ENCODE peak calls at places on chromosome 7, in six cellular contexts. J is fibroblast of lung, T is PC-9, H is GM23248, M is DND-41, S is osteoblast. I is an unnamed sample.

GRCh38 chr7:91866599-91867148 is 13.8 kb downstream of the MTERF1 start:
- DNase-seq in J (no peak), T (no peak), H (no peak), M (no peak), S (no peak), I (no peak)

GRCh38 chr7:117448655-117449054 is 21.4 kb upstream of the ASZ1 start:
- DNase-seq in J (no peak), T (no peak), H (no peak), M (no peak), S (no peak), I (no peak)

GRCh38 chr7:131244259-131244852 is 83.3 kb upstream of the MKLN1 start:
- DNase-seq in J (peak; percentile 97), T (peak; percentile 66), H (peak; percentile 95), M (no peak), S (peak; percentile 92), I (peak; percentile 95)

GRCh38 chr7:13790611-13791010 is 198.9 kb downstream of the ETV1 start:
- DNase-seq in J (peak; percentile 27), T (no peak), H (peak; percentile 60), M (no peak), S (no peak), I (no peak)

GRCh38 chr7:130912910-130913720 is 179.1 kb upstream of the KLF14 start:
- DNase-seq in J (peak; percentile 99), T (peak; percentile 89), H (peak; percentile 99), M (peak; percentile 90), S (no peak), I (peak; percentile 98)

GRCh38 chr7:92402920-92403759 is 44.1 kb upstream of the GATAD1 start:
- DNase-seq in J (peak; percentile 63), T (no peak), H (peak; percentile 62), M (no peak), S (no peak), I (peak; percentile 55)

GRCh38 chr7:25777969-25778767 is 373.8 kb upstream of the NFE2L3 start:
- DNase-seq in J (no peak), T (no peak), H (no peak), M (no peak), S (no peak), I (no peak)

GRCh38 chr7:44215531-44215930 is 14.8 kb downstream of the YKT6 start:
- DNase-seq in J (no peak), T (no peak), H (no peak), M (no peak), S (peak; percentile 73), I (no peak)

GRCh38 chr7:73850781-73851207 is 8.5 kb upstream of the METTL27 start:
- DNase-seq in J (peak; percentile 99), T (peak; percentile 73), H (peak; percentile 98), M (no peak), S (peak; percentile 96), I (peak; percentile 99)

GRCh38 chr7:30521532-30521931 is 16.9 kb upstream of the GGCT start:
- DNase-seq in J (peak; percentile 72), T (no peak), H (peak; percentile 76), M (no peak), S (peak; percentile 65), I (peak; percentile 67)

GRCh38 chr7:88377421-88377820 is 70.7 kb upstream of the STEAP4 start:
- DNase-seq in J (no peak), T (peak; percentile 7), H (no peak), M (no peak), S (no peak), I (no peak)

GRCh38 chr7:98943336-98943735 is 65.0 kb downstream of the TRRAP start:
- DNase-seq in J (no peak), T (no peak), H (no peak), M (no peak), S (no peak), I (no peak)

GRCh38 chr7:92159-92767 is 100.1 kb upstream of the FAM20C start:
- DNase-seq in J (no peak), T (no peak), H (no peak), M (no peak), S (no peak), I (no peak)

GRCh38 chr7:38027884-38028455 is 107.5 kb downstream of the EPDR1 start:
- DNase-seq in J (no peak), T (no peak), H (no peak), M (no peak), S (no peak), I (no peak)

GRCh38 chr7:7897509-7897908 is 71.1 kb upstream of the GLCCI1 start:
- DNase-seq in J (peak; percentile 16), T (no peak), H (no peak), M (no peak), S (no peak), I (peak; percentile 6)

GRCh38 chr7:149716007-149716931 is 57.1 kb downstream of the ZNF467 start:
- DNase-seq in J (peak; percentile 22), T (no peak), H (peak; percentile 49), M (no peak), S (peak; percentile 91), I (peak; percentile 6)

GRCh38 chr7:115911466-115911865 is 119.1 kb downstream of the TFEC start:
- DNase-seq in J (no peak), T (no peak), H (no peak), M (no peak), S (no peak), I (no peak)

GRCh38 chr7:6658618-6659345 is 21.7 kb downstream of the ZNF316 start:
- DNase-seq in J (peak; percentile 19), T (no peak), H (peak; percentile 38), M (no peak), S (peak; percentile 77), I (no peak)

GRCh38 chr7:132135986-132136385 is 440.3 kb downstream of the PLXNA4 start:
- DNase-seq in J (no peak), T (no peak), H (no peak), M (no peak), S (no peak), I (no peak)

GRCh38 chr7:103866919-103867318 is 122.5 kb downstream of the RELN start:
- DNase-seq in J (no peak), T (no peak), H (no peak), M (no peak), S (no peak), I (no peak)

GRCh38 chr7:100895956-100896742 is 461 bp upstream of the ACHE start:
- DNase-seq in J (no peak), T (no peak), H (no peak), M (no peak), S (peak; percentile 73), I (no peak)

GRCh38 chr7:152200395-152200794 is 174.9 kb downstream of the GALNT11 start:
- DNase-seq in J (no peak), T (no peak), H (no peak), M (no peak), S (no peak), I (no peak)

DNA sequence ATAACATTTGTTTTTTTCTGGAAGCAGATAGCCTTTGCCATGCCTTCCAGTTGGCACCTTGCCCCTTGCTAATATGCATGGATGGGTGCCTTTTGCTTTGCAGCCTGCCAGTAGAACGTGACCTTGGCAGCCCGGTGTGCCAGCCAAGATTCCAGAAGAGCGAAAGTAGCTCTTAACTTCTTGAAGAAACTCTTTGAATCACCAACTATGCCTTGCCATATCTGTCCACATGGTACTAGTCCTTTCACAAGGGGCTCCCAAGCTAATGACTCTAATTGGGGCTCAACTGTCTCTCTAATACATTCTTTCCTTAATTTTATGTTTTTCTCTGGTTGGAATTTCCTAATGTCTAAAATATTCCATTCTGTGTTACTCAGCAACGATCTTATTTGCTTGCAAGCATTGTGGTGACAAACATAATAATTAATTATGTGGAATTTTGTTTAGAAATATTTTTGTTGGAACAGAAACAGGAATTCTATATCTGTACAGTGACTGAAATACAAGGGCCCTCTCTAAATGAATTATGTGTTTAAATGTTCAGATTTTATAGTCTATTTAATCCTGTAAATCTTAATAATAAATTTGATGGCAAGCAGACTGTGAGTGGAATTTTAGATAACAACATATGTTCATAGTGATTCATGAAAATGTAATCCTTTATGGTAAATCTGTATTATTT is 45.8 kb downstream of the HDAC9 start:
- DNase-seq in J (peak; percentile 63), T (no peak), H (peak; percentile 79), M (no peak), S (peak; percentile 21), I (peak; percentile 63)
- H2AFZ ChIP-seq in J (no peak overlapping the region), T (no peak overlapping the region), H (peak overlapping the region; percentile 49), M (no peak overlapping the region), S (peak overlapping the region; percentile 50), I (no peak overlapping the region)

DNA sequence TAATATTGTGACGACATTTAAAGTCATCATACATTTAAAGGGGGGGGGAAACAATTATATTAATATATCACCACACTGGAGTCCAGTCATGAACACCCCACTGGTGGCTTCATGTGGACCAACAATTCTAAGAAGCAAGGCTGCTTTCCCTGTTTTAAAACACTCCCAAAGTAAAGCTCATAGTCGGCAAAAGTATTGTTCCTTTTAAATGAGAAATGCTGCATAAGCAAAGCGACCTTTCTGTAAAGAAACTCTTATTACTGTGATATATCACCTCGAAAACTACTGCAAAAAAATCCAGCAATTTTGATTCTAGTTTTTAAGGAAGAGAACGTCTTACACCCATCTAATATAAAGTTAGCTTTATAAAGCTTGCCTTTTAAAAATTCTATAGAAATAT is 112.8 kb downstream of the DOCK4 start:
- DNase-seq in J (no peak), T (no peak), H (no peak), M (no peak), S (no peak), I (no peak)
- H2AFZ ChIP-seq in J (no peak overlapping the region), T (no peak overlapping the region), H (no peak overlapping the region), M (no peak overlapping the region), S (no peak overlapping the region), I (no peak overlapping the region)

GRCh38 chr7:142566291-142566690 is 183.0 kb upstream of the PRSS1 start:
- DNase-seq in J (no peak), T (no peak), H (no peak), M (no peak), S (no peak), I (no peak)
- H2AFZ ChIP-seq in J (no peak overlapping the region), T (no peak overlapping the region), H (no peak overlapping the region), M (no peak overlapping the region), S (no peak overlapping the region), I (no peak overlapping the region)

GRCh38 chr7:22783421-22783820 is 39.2 kb downstream of the TOMM7 start:
- DNase-seq in J (no peak), T (no peak), H (peak; percentile 7), M (no peak), S (no peak), I (no peak)

GRCh38 chr7:22784346-22784745 is 38.3 kb downstream of the TOMM7 start:
- DNase-seq in J (peak; percentile 70), T (no peak), H (no peak), M (no peak), S (no peak), I (peak; percentile 70)

GRCh38 chr7:22779697-22780096 is 43.0 kb downstream of the TOMM7 start:
- DNase-seq in J (peak; percentile 40), T (peak; percentile 2), H (peak; percentile 8), M (no peak), S (no peak), I (no peak)

GRCh38 chr7:22781230-22781711 is 41.4 kb downstream of the TOMM7 start:
- DNase-seq in J (peak; percentile 99), T (no peak), H (peak; percentile 87), M (no peak), S (peak; percentile 78), I (peak; percentile 98)

DNA sequence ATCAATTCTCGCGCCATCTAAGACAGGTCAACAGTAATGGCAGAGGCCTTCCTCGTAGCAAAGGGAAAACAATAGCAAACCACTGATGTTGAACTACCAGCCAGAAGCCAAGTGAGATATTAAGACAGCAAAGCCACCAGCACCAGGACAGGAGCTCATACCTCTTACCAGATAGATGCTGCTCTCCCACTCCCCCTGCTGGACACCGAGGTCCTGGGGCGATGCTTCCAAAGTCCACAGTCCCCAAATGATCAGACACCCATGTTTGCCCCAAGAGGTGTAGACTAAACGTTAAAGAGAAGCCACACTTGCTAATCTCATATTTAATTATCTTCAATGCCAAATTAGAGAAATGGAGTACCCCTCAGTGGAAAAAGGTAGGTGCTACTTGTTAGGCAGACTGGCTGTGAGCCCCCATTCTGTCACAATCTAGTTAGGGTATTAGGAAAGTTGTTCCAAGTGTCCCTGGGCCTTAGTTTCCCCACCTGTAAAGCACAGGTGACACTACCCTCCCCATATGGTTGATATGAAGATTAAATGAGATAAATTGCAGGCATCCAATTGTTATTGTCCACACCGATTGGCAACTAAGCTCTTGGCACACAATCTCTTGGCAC is 39.9 kb downstream of the TOMM7 start:
- DNase-seq in J (peak; percentile 37), T (peak; percentile 70), H (peak; percentile 63), M (peak; percentile 72), S (no peak), I (no peak)
- H2AFZ ChIP-seq in J (no peak overlapping the region), T (no peak overlapping the region), H (no peak overlapping the region), M (no peak overlapping the region), S (peak overlapping the region; percentile 12), I (no peak overlapping the region)

I was measured in astrocyte.